ENCODE peak calls at places on chromosomes 5 and 9, in seven cellular contexts. L is left ventricle myocardium inferior, J is A549, D is stomach, Z is breast epithelium, X is neural progenitor cell, U is ovary. B is an unnamed sample.

GRCh38 chr5:5104550-5104949 is 35.6 kb upstream of the ADAMTS16 start:
- DNase-seq in L (no peak), J (no peak), D (no peak), Z (no peak), X (no peak), U (no peak), B (no peak)

GRCh38 chr9:92650839-92651621 is 18.9 kb downstream of the IPPK start:
- DNase-seq in L (peak; percentile 72), J (no peak), D (no peak), Z (peak; percentile 40), X (no peak), U (peak; percentile 76), B (no peak)

GRCh38 chr5:17398439-17398838 is 99.6 kb upstream of the TAF11L2 start:
- DNase-seq in L (no peak), J (no peak), D (no peak), Z (no peak), X (no peak), U (no peak), B (no peak)

GRCh38 chr9:90979138-90979551 is 177.5 kb downstream of the SYK start:
- DNase-seq in L (no peak), J (no peak), D (no peak), Z (no peak), X (no peak), U (no peak), B (no peak)

GRCh38 chr9:82334286-82334685 is 345.7 kb downstream of the SPATA31D1 start:
- DNase-seq in L (no peak), J (no peak), D (no peak), Z (no peak), X (no peak), U (no peak), B (no peak)

GRCh38 chr9:116153765-116154333 is at the start of gene PAPPA:
- DNase-seq in L (peak; percentile 19), J (no peak), D (no peak), Z (no peak), X (no peak), U (peak; percentile 43), B (no peak)

GRCh38 chr9:87771251-87772006 is 45.5 kb downstream of the CTSL start:
- DNase-seq in L (peak; percentile 59), J (no peak), D (no peak), Z (no peak), X (peak; percentile 47), U (no peak), B (no peak)

GRCh38 chr5:66440202-66440680 is 156.0 kb upstream of the MAST4 start:
- DNase-seq in L (peak; percentile 22), J (no peak), D (no peak), Z (no peak), X (no peak), U (no peak), B (no peak)

GRCh38 chr9:98575379-98576346 is 133.1 kb downstream of the GABBR2 start:
- DNase-seq in L (no peak), J (peak; percentile 12), D (peak; percentile 19), Z (no peak), X (no peak), U (no peak), B (peak; percentile 53)

GRCh38 chr5:151614565-151614964 is 23.4 kb upstream of the FAT2 start:
- DNase-seq in L (no peak), J (no peak), D (no peak), Z (no peak), X (no peak), U (no peak), B (no peak)

GRCh38 chr5:160434022-160434531 is 12.4 kb downstream of the PTTG1 start:
- DNase-seq in L (no peak), J (no peak), D (no peak), Z (no peak), X (peak; percentile 79), U (no peak), B (no peak)

GRCh38 chr9:2093920-2094597 is 78.9 kb downstream of the SMARCA2 start:
- DNase-seq in L (no peak), J (peak; percentile 17), D (no peak), Z (no peak), X (no peak), U (no peak), B (no peak)

DNA sequence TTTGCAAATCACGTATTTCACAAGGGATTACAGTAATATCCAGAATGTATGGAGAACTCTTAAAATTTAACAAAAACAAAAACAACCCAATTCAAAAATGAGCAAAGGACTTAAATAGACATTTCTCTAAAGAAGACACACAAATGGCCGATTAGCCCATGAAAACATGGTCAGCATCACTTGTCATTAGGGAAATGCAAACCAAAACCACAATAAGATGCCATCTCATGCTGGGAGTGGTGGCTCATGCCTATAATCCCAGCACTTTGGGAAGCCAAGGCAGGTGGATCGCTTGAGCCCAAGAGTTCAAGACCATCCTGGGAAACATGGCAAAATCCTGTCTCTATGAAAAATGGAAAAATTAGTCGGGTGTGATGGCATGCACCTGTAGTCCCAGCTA is 120.2 kb downstream of the SUSD1 start:
- DNase-seq in L (no peak), J (no peak), D (no peak), Z (no peak), X (no peak), U (no peak), B (no peak)
- H3K4me1 ChIP-seq in L (peaks cover 25% of the 10 kb centered on the region), J (peaks cover 28% of the 10 kb centered on the region), D (peaks cover 39% of the 10 kb centered on the region), Z (peaks cover 9% of the 10 kb centered on the region), X (peaks cover 4% of the 10 kb centered on the region), U (peaks cover 7% of the 10 kb centered on the region), B (peaks cover 14% of the 10 kb centered on the region)

GRCh38 chr9:385818-386398 is 171.2 kb downstream of the DOCK8 start:
- DNase-seq in L (no peak), J (peak; percentile 71), D (peak; percentile 57), Z (no peak), X (peak; percentile 76), U (peak; percentile 30), B (no peak)

GRCh38 chr9:392103-392502 is 177.4 kb downstream of the DOCK8 start:
- DNase-seq in L (no peak), J (no peak), D (no peak), Z (no peak), X (peak; percentile 8), U (no peak), B (no peak)

GRCh38 chr9:394347-395052 is 179.8 kb downstream of the DOCK8 start:
- DNase-seq in L (peak; percentile 23), J (no peak), D (no peak), Z (no peak), X (no peak), U (no peak), B (no peak)

GRCh38 chr9:389159-389558 is 174.5 kb downstream of the DOCK8 start:
- DNase-seq in L (no peak), J (no peak), D (no peak), Z (no peak), X (no peak), U (no peak), B (no peak)

GRCh38 chr9:389758-390157 is 175.1 kb downstream of the DOCK8 start:
- DNase-seq in L (no peak), J (no peak), D (no peak), Z (no peak), X (no peak), U (no peak), B (no peak)
- H3K4me3 ChIP-seq in L (no peak overlapping the region), J (no peak overlapping the region), D (no peak overlapping the region), Z (no peak overlapping the region), X (no peak overlapping the region), U (no peak overlapping the region), B (no peak overlapping the region)

DNA sequence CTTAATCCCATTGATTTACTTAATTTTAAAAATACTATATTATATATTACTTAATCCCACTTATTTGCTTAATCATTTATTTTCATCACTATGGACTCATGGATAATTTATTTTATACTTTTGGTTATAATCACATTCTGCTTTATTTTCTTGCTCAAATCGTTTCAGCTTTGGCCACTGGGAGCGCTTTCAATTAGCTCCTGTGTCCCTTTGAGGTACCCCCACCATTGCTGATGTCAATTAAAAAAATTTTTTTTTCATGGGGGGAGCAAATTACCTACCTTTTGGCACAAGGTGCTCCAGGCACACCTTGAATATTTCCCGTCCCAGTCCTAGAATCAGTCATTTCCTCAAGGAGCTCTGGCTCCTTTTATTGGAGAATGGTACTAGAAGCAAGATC is 1.4 kb upstream of the TRIO start:
- DNase-seq in L (no peak), J (no peak), D (no peak), Z (no peak), X (no peak), U (no peak), B (no peak)
- TF ChIP-seq CTCF in L (no peak), J (no peak), D (no peak), Z (no peak), X (peak; percentile 34), U (no peak), B (no peak)

GRCh38 chr9:71357346-71357745 is 235.9 kb upstream of the TRPM3 start:
- DNase-seq in L (no peak), J (no peak), D (no peak), Z (no peak), X (no peak), U (no peak), B (no peak)

GRCh38 chr9:71364196-71364955 is 243.0 kb upstream of the TRPM3 start:
- DNase-seq in L (no peak), J (no peak), D (no peak), Z (no peak), X (no peak), U (no peak), B (no peak)

GRCh38 chr9:71363286-71363961 is 242.0 kb upstream of the TRPM3 start:
- DNase-seq in L (no peak), J (no peak), D (no peak), Z (no peak), X (no peak), U (no peak), B (no peak)

GRCh38 chr9:71355884-71356283 is 234.5 kb upstream of the TRPM3 start:
- DNase-seq in L (no peak), J (peak; percentile 9), D (no peak), Z (no peak), X (peak; percentile 46), U (no peak), B (no peak)

GRCh38 chr9:71361357-71361756 is 239.9 kb upstream of the TRPM3 start:
- DNase-seq in L (no peak), J (no peak), D (no peak), Z (no peak), X (no peak), U (no peak), B (no peak)
- H3K4me1 ChIP-seq in L (no peaks in the 10 kb centered on the region), J (no peaks in the 10 kb centered on the region), D (no peaks in the 10 kb centered on the region), Z (no peaks in the 10 kb centered on the region), X (peaks cover 21% of the 10 kb centered on the region), U (no peaks in the 10 kb centered on the region), B (no peaks in the 10 kb centered on the region)